ENCODE peak calls at places on chromosome 22, in four cellular contexts. I is fibroblast of lung, N is PC-3, X is HCT116. K is an unnamed sample.

GRCh38 chr22:36355362-36355761 is 32.4 kb downstream of the MYH9 start:
- DNase-seq in I (no peak), N (no peak), X (no peak), K (peak; percentile 83)

GRCh38 chr22:28116261-28116673 is 197.2 kb upstream of the PITPNB start:
- DNase-seq in I (peak; percentile 99), N (peak; percentile 61), X (no peak), K (peak; percentile 70)

GRCh38 chr22:25754527-25755202 is 12.7 kb downstream of the MYO18B start:
- DNase-seq in I (peak; percentile 97), N (no peak), X (no peak), K (peak; percentile 98)

GRCh38 chr22:43419371-43420080 is 7.7 kb downstream of the MPPED1 start:
- DNase-seq in I (no peak), N (no peak), X (no peak), K (no peak)

GRCh38 chr22:35349704-35350538 is 31.0 kb upstream of the HMOX1 start:
- DNase-seq in I (peak; percentile 41), N (no peak), X (no peak), K (peak; percentile 78)

GRCh38 chr22:25563757-25564319 is 637 bp upstream of the GRK3 start:
- DNase-seq in I (no peak), N (no peak), X (no peak), K (no peak)

GRCh38 chr22:46026907-46027218 is 49.9 kb upstream of the WNT7B start:
- DNase-seq in I (no peak), N (no peak), X (no peak), K (peak; percentile 38)

GRCh38 chr22:41021039-41021654 is 70.0 kb downstream of the RBX1 start:
- DNase-seq in I (no peak), N (no peak), X (no peak), K (peak; percentile 54)

GRCh38 chr22:49454726-49455125 is 372.9 kb downstream of the BRD1 start:
- DNase-seq in I (no peak), N (no peak), X (no peak), K (peak; percentile 19)

GRCh38 chr22:32281092-32281491 is 25.9 kb upstream of the SLC5A4 start:
- DNase-seq in I (peak; percentile 70), N (no peak), X (no peak), K (no peak)

GRCh38 chr22:49968313-49968830 is 7.8 kb downstream of the PIM3 start:
- DNase-seq in I (no peak), N (no peak), X (no peak), K (no peak)

GRCh38 chr22:31173386-31174145 is 13.6 kb downstream of the RNF185 start:
- DNase-seq in I (peak; percentile 93), N (peak; percentile 72), X (no peak), K (peak; percentile 86)

GRCh38 chr22:37229805-37230672 is 14.0 kb downstream of the RAC2 start:
- DNase-seq in I (peak; percentile 74), N (peak; percentile 83), X (peak; percentile 51), K (peak; percentile 89)

GRCh38 chr22:26453812-26454500 is 24.9 kb downstream of the ASPHD2 start:
- DNase-seq in I (no peak), N (no peak), X (no peak), K (no peak)

GRCh38 chr22:31148516-31148915 is 8.2 kb upstream of the PLA2G3 start:
- DNase-seq in I (peak; percentile 45), N (no peak), X (no peak), K (peak; percentile 74)

GRCh38 chr22:42229455-42230149 is 40.9 kb downstream of the TCF20 start:
- DNase-seq in I (peak; percentile 74), N (no peak), X (no peak), K (no peak)

GRCh38 chr22:35480143-35480542 is 60.5 kb upstream of the RASD2 start:
- DNase-seq in I (peak; percentile 77), N (peak; percentile 9), X (no peak), K (no peak)

GRCh38 chr22:20510811-20511577 is 3.6 kb downstream of the MED15 start:
- DNase-seq in I (no peak), N (no peak), X (no peak), K (no peak)

GRCh38 chr22:20508815-20509271 is 1.4 kb downstream of the MED15 start:
- DNase-seq in I (no peak), N (no peak), X (no peak), K (peak; percentile 48)

GRCh38 chr22:20509344-20510047 is 2.1 kb downstream of the MED15 start:
- DNase-seq in I (peak; percentile 95), N (peak; percentile 80), X (no peak), K (peak; percentile 95)

GRCh38 chr22:20506543-20507252 is 712 bp upstream of the MED15 start:
- DNase-seq in I (no peak), N (no peak), X (no peak), K (no peak)

GRCh38 chr22:20507253-20508066 is at the start of gene MED15:
- DNase-seq in I (peak; percentile 88), N (peak; percentile 83), X (peak; percentile 69), K (peak; percentile 96)
- TF ChIP-seq CTCF in I (no peak), N (no peak), X (no peak), K (no peak)

GRCh38 chr22:24437091-24437490 is 9.7 kb downstream of the ADORA2A start:
- DNase-seq in I (no peak), N (no peak), X (no peak), K (peak; percentile 73)

GRCh38 chr22:24436553-24436952 is 9.2 kb downstream of the ADORA2A start:
- DNase-seq in I (no peak), N (no peak), X (no peak), K (peak; percentile 75)

GRCh38 chr22:24434472-24435322 is 7.3 kb downstream of the ADORA2A start:
- DNase-seq in I (peak; percentile 35), N (no peak), X (no peak), K (peak; percentile 85)

GRCh38 chr22:24435323-24435645 is 7.9 kb downstream of the ADORA2A start:
- DNase-seq in I (no peak), N (no peak), X (no peak), K (peak; percentile 75)

DNA sequence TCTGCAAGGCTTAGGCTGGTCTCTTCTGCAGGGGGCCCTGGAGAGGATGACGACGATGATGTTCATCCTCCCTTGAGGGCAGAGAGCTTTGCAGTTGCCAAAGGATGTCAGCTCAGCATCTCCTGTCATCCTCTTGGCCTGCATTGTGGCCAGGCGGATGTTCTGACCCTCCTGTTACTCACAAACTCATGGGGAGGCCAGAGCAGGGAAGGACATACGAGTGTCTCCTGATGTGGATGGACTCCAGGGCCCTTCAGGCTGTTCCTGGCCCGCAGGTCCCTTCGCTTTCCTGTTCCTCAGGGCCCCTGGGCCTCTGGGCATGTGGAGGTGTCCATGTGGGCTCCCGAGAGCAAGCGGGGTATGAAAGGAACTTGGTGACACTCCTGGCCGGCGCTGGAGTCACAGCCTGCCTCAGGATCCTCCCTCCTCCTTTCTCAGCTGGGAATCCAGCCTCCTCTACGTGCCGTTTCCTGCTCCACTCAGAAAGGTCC is 8.5 kb downstream of the ADORA2A start:
- DNase-seq in I (no peak), N (no peak), X (no peak), K (peak; percentile 97)
- H3K4me1 ChIP-seq in I (peaks cover 15% of the 10 kb centered on the region), N (peaks cover 3% of the 10 kb centered on the region), X (no peaks in the 10 kb centered on the region), K (peaks cover 32% of the 10 kb centered on the region)

DNA sequence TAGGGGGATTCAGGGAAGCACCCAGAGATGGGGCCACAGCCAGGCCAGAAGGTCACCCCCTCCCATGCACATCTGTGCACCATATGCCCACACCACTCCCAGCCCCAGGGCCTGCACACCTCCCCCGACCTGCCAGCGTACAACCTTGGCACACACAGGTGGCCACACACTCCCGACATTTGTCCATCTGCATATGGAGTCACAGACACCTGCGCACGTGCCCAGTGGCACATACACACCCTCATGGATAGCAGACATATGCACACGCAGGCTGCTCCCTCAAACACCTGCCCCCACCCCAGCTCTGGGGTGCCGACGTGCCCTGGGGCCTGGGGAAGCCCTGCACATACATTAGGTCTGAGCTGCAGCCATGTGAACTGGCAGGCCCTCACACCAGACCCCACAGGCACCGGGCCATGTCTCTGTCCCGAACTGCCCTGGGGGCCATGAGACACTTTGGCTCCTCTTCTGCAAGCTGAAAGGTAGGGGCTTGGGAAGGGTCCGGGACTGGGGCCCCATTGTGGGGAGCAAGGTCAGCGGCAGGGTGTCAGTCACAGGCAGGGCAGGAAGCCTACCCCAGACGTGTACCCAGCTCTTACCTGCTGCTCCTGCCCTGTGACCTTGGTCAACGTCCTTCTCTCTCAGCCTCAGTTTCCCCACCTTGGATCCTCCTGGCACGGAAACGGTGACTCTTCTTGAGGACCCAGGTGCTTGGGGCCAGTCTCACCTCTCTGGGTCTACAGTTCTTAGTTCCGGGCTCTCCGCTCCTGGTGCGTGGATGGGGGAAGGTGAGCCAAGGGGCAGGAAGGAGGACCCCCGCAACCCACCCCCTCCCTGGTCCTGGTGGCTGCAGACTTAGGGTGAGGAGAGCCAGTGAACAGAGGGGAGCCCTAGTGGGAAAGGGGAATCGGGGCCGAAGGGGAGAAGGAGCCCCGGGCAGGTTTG is 582 bp upstream of the CABP7 start:
- DNase-seq in I (no peak), N (no peak), X (no peak), K (no peak)
- H3K4me2 ChIP-seq in I (no peak overlapping the region), N (no peak overlapping the region), X (no peak overlapping the region), K (no peak overlapping the region)

DNA sequence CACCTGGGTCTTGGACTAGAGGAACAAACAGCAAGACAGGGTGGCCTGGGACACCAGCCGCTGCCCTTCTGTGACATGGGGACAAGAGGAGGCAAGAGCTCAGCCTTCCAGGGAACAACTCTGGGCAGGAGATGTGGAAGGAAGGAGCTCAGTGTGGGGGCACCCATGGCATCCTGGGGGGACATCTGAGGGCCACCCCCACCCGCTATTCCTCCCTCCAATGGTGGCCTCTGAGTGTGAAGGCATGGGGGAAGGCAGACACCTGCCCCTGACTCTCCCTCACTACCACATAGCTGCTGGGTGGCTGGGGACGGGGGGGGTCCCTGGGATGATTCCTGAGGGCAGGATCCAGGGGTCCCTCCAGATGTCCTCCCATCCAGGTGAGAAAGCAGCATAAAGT is 4.5 kb downstream of the APOBEC3B start:
- DNase-seq in I (no peak), N (no peak), X (no peak), K (no peak)
- TF ChIP-seq CTCF in I (no peak), N (no peak), X (no peak), K (no peak)

GRCh38 chr22:17773606-17774205 is 563 bp downstream of the BID start:
- DNase-seq in I (peak; percentile 35), N (peak; percentile 47), X (no peak), K (peak; percentile 96)
- H3K4me1 ChIP-seq in I (peaks cover 11% of the 10 kb centered on the region), N (peaks cover 19% of the 10 kb centered on the region), X (peaks cover 19% of the 10 kb centered on the region), K (peaks cover 18% of the 10 kb centered on the region)